ENCODE peak calls at places on chromosomes 11 and 22, in five cellular contexts. O is stomach, M is uterus, N is lower leg skin, A is H54. R is an unnamed sample.

GRCh38 chr11:68150029-68150428 is 28.8 kb upstream of the CHKA start:
- DNase-seq in O (peak; percentile 87), M (no peak), N (no peak), A (peak; percentile 52), R (peak; percentile 27)

GRCh38 chr22:30856699-30857098 is 111.9 kb downstream of the MORC2 start:
- DNase-seq in O (no peak), M (no peak), N (no peak), A (no peak), R (no peak)

GRCh38 chr11:28243596-28243995 is 135.4 kb downstream of the METTL15 start:
- DNase-seq in O (no peak), M (no peak), N (no peak), A (no peak), R (no peak)

GRCh38 chr11:63613517-63614135 is 607 bp downstream of the PLAAT3 start:
- DNase-seq in O (peak; percentile 44), M (peak; percentile 35), N (no peak), A (peak; percentile 35), R (peak; percentile 45)

GRCh38 chr22:23147632-23148387 is 2.5 kb downstream of the RAB36 start:
- DNase-seq in O (no peak), M (no peak), N (peak; percentile 30), A (no peak), R (no peak)

GRCh38 chr22:37533995-37534394 is 14.8 kb upstream of the CARD10 start:
- DNase-seq in O (no peak), M (no peak), N (no peak), A (no peak), R (no peak)

GRCh38 chr22:28791124-28791523 is 9.2 kb downstream of the XBP1 start:
- DNase-seq in O (no peak), M (no peak), N (no peak), A (no peak), R (no peak)

GRCh38 chr22:49290711-49291110 is 537.0 kb downstream of the BRD1 start:
- DNase-seq in O (no peak), M (no peak), N (no peak), A (no peak), R (no peak)

GRCh38 chr11:36240746-36241295 is 48.4 kb downstream of the COMMD9 start:
- DNase-seq in O (no peak), M (no peak), N (no peak), A (no peak), R (no peak)

GRCh38 chr11:95307310-95307709 is 76.3 kb upstream of the SESN3 start:
- DNase-seq in O (no peak), M (no peak), N (no peak), A (no peak), R (no peak)
- TF ChIP-seq POLR2A in O (no peak), M (no peak), N (no peak), A (no peak), R (no peak)

DNA sequence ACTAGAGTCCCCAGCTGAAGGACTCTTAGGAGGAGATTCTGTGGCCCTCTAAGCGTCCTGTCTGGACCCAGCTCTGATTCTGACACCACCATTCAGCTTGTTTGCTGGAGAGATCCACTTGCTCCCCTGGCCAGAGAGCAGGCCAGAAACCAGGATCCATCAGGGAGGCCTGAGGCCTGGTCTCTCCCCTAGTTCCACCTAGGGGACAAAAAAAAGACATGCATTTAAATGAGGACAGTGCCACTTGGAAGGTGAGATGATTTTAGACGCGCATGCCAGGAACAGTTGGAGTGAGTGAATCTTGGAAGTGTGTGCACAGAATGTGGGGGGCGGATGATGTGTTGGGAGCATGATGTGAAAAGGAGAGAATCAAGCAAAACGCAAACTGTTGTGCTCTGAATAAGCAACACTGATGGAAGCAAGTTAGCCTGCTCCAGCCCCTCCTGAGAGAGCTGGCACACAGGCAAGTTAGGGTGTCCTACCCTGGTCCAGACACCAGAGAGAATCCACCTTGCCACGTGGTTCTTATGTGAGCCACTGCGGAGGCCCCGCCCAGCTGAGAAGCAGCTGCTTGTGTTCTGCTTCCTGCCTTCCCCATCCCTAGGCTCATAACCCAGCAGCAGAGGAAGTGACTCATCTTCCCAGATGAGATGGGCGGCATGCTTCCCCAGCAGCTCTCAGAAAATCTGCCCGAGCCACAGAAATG is 8.0 kb upstream of the SLCO2B1 start:
- DNase-seq in O (peak; percentile 44), M (peak; percentile 54), N (peak; percentile 76), A (peak; percentile 98), R (peak; percentile 74)
- TF ChIP-seq POLR2A in O (no peak), M (no peak), N (no peak), A (peak; percentile 18), R (no peak)

DNA sequence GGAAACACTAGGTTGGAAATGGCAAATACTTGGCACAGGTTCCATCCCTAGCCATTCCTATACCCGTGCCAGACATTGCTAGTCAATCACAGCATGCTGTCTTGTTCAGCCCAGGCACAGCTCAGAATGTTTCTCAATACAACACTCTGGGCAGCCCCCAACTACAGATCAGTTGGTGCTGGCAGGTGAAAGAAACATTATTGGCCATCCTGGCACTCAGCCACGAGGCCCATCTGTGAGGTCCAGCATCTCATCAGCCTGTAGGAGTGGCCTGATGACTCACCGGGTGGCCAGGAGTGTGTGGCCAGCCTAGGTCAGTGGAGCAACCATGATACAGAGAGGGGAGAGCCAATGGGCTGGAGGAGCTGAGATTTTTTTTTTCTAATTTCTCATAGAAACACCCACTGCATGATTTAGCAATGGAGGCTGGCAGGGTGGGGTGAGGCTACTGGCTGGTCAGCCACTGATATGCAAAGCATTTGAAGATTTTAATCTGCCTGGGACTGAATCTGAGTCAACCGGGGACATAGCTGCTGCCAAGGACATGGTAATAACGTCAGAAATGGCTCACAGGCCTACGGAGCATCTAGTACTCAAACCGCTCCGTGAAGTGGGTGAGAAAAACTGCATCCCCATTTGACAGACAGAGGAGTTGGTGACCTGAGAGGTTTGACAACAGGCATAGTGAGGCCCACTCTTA is 5.4 kb downstream of the MYO18B start:
- DNase-seq in O (peak; percentile 74), M (peak; percentile 37), N (no peak), A (peak; percentile 78), R (peak; percentile 64)
- TF ChIP-seq POLR2A in O (no peak), M (no peak), N (no peak), A (no peak), R (no peak)

DNA sequence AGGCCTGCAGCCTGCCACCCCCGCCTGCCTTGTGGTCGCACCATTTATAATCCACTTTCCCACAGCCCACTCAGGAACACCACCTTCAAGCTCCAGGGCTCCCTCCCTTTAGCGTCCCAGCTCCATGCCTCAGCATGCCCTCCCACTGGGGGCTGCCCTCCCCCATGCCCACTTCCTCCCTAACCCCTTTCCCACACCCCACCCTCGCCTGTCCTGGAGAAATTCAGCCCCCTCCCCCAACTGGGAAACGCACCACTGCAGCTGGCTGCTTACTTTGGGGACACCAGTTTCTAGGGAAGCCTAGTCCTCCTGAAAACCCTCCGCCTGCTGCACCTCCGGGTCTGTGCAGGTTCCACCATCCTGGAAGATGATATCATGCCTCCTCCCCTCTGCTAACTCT is 3.4 kb upstream of the YPEL1 start:
- DNase-seq in O (no peak), M (no peak), N (no peak), A (no peak), R (no peak)
- TF ChIP-seq POLR2A in O (no peak), M (no peak), N (no peak), A (no peak), R (no peak)

GRCh38 chr11:17405232-17406005 is 17.0 kb upstream of the KCNJ11 start:
- DNase-seq in O (peak; percentile 91), M (peak; percentile 47), N (peak; percentile 58), A (peak; percentile 62), R (no peak)
- TF ChIP-seq POLR2A in O (no peak), M (no peak), N (no peak), A (no peak), R (no peak)

DNA sequence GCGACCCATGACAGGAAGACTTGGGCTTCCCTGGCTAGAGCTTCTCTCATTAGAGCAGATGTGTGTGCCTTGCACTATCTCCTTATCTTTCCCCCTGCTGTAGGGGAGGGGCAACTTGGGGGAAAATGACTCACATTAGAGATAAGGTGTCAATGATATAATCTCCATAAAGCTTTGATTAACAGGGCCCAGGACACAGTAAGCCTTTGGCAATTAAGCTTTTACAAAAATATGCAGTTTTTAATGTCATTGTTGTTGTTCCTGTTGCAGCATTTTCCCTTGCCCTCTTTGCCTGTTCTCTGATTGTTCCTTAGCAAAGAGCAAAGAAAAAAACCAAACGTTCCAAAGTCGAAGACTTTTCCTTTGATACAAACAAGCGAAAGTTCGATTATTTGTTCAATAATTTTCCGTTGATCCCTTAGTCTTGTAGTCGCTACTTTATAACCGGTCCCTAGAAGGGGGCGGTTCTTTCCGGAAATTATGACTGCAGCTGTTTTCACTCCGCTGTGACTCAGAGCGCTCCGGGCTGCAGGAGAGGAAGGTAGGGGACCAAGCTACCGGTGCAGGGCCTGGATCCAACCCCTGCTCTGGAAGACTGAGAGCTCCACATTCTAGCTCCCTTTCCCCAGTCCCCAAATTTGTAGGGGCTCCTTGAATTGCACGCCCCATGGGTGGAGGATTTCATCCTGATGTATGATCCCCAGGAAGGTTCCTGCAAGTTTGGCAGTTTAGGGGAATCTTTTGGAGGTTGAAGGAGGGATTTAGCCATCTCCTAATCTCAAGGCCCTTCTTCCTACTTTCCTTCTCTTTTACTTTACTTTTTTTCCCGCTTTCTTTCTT is at the start of gene VWA5A:
- DNase-seq in O (peak; percentile 89), M (peak; percentile 74), N (peak; percentile 83), A (peak; percentile 23), R (peak; percentile 83)
- TF ChIP-seq POLR2A in O (no peak), M (peak; percentile 46), N (no peak), A (no peak), R (peak; percentile 96)

GRCh38 chr11:118907749-118908106 is 18.0 kb downstream of the BCL9L start:
- DNase-seq in O (no peak), M (no peak), N (no peak), A (no peak), R (no peak)

GRCh38 chr11:118908264-118908663 is 17.5 kb downstream of the BCL9L start:
- DNase-seq in O (no peak), M (no peak), N (no peak), A (no peak), R (no peak)

GRCh38 chr11:118909619-118910308 is 16.0 kb downstream of the BCL9L start:
- DNase-seq in O (no peak), M (no peak), N (no peak), A (no peak), R (no peak)

GRCh38 chr11:118910309-118911112 is 15.2 kb downstream of the BCL9L start:
- DNase-seq in O (peak; percentile 82), M (peak; percentile 82), N (no peak), A (no peak), R (peak; percentile 39)

DNA sequence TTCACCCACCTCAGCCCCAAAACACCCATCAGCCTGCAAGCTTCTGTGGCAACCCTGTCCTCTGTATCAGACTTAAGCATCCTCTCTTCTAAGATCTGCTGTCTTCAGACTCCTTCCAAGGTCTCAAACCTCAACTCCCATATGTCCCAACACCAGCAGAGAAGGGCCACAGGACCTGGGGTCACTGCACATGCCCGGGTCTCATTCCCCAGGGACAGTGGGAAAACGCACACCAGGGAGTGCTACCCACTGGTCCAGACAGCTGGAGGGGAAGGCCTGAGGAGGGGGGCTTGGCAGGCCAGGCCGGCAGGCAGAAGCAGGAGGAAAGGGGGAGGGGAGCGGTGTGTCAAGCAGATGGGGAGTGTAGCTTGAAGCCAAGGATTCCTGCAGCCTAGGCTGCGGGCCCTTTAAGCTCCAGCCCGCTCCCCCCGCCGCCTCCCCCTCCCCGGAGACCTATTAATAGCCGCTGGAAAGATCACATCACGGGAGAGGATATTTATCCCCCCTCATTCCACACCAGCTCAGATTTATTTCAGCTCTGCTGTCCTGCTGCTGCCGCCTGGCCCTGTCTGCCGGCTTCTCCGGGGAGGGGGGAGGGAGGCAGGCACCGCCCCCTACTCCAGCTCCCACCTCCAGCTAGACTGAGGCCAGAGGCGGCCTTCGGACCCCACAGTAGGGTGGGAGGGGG is 16.7 kb downstream of the BCL9L start:
- DNase-seq in O (peak; percentile 72), M (peak; percentile 93), N (no peak), A (no peak), R (no peak)
- TF ChIP-seq POLR2A in O (no peak), M (peak; percentile 76), N (no peak), A (peak; percentile 44), R (no peak)

GRCh38 chr11:61357233-61357893 is 4.3 kb downstream of the CYB561A3 start:
- DNase-seq in O (no peak), M (no peak), N (no peak), A (no peak), R (no peak)
- TF ChIP-seq POLR2A in O (no peak), M (no peak), N (no peak), A (no peak), R (no peak)

R was measured in erythroblast.